ENCODE peak calls at places on chromosomes 6 and 20, in four cellular contexts. J is heart left ventricle, R is HepG2, L is uterus. K is an unnamed sample. For H3K4me1, the result is how much of the 10 kb centered on the place peaks cover.

GRCh38 chr20:20734475-20734948 is 22.1 kb upstream of the RALGAPA2 start:
- DNase-seq in J (no peak), R (no peak), L (no peak), K (no peak)

GRCh38 chr6:67467341-67467740 is 1167.7 kb upstream of the ADGRB3 start:
- DNase-seq in J (no peak), R (no peak), L (no peak), K (no peak)

GRCh38 chr20:43949741-43950618 is 35.3 kb downstream of the TOX2 start:
- DNase-seq in J (peak), R (no peak), L (no peak), K (no peak)

GRCh38 chr6:153625089-153625488 is 414.0 kb upstream of the OPRM1 start:
- DNase-seq in J (no peak), R (no peak), L (no peak), K (peak)

GRCh38 chr6:139099984-139100383 is 34.9 kb upstream of the HECA start:
- DNase-seq in J (no peak), R (no peak), L (no peak), K (no peak)

GRCh38 chr20:62957136-62958117 is 4.9 kb downstream of the SLC17A9 start:
- DNase-seq in J (no peak), R (no peak), L (no peak), K (no peak)

GRCh38 chr20:8082025-8082424 is 50.0 kb upstream of the PLCB1 start:
- DNase-seq in J (no peak), R (peak), L (no peak), K (no peak)

GRCh38 chr20:31923388-31924271 is 28.2 kb downstream of the PDRG1 start:
- DNase-seq in J (no peak), R (no peak), L (no peak), K (no peak)

GRCh38 chr6:150830409-150831165 is 34.9 kb upstream of the MTHFD1L start:
- DNase-seq in J (no peak), R (no peak), L (no peak), K (no peak)

GRCh38 chr6:112269165-112269564 is 14.8 kb upstream of the LAMA4 start:
- DNase-seq in J (peak), R (no peak), L (peak), K (no peak)

GRCh38 chr6:136720045-136720760 is 72.1 kb downstream of the MAP3K5 start:
- DNase-seq in J (no peak), R (no peak), L (no peak), K (no peak)

GRCh38 chr20:47204746-47205122 is 151.8 kb downstream of the ZMYND8 start:
- DNase-seq in J (no peak), R (no peak), L (no peak), K (no peak)

GRCh38 chr20:64228751-64229518 is 26.6 kb upstream of the PCMTD2 start:
- DNase-seq in J (no peak), R (no peak), L (no peak), K (no peak)

GRCh38 chr20:34979366-34980153 is 23.9 kb downstream of the MYH7B start:
- DNase-seq in J (peak), R (no peak), L (no peak), K (no peak)

GRCh38 chr6:108872001-108872974 is 24.1 kb downstream of the ARMC2 start:
- DNase-seq in J (no peak), R (no peak), L (no peak), K (peak)

GRCh38 chr20:3687655-3688054 is 5.8 kb upstream of the ADAM33 start:
- DNase-seq in J (no peak), R (peak), L (peak), K (no peak)

GRCh38 chr6:151412905-151413304 is 21.5 kb upstream of the ZBTB2 start:
- DNase-seq in J (no peak), R (no peak), L (no peak), K (no peak)

GRCh38 chr6:17002123-17002522 is 99.7 kb upstream of the STMND1 start:
- DNase-seq in J (no peak), R (no peak), L (no peak), K (no peak)

GRCh38 chr6:20688710-20689500 is 154.6 kb downstream of the CDKAL1 start:
- DNase-seq in J (no peak), R (no peak), L (no peak), K (no peak)

GRCh38 chr6:166582258-166582657 is 4.2 kb downstream of the RAMACL start:
- DNase-seq in J (no peak), R (no peak), L (no peak), K (no peak)

GRCh38 chr6:43174263-43175112 is 3.4 kb downstream of the SRF start:
- DNase-seq in J (peak), R (peak), L (peak), K (peak)

GRCh38 chr6:90168693-90169131 is 127.9 kb downstream of the BACH2 start:
- DNase-seq in J (no peak), R (no peak), L (no peak), K (no peak)

GRCh38 chr20:5737619-5737953 is 12.6 kb upstream of the SHLD1 start:
- DNase-seq in J (no peak), R (no peak), L (no peak), K (no peak)

GRCh38 chr6:10554826-10555225 is 33.7 kb downstream of the GCNT2 start:
- DNase-seq in J (no peak), R (no peak), L (no peak), K (no peak)

GRCh38 chr6:137654365-137654981 is 160.3 kb upstream of the OLIG3 start:
- DNase-seq in J (no peak), R (no peak), L (no peak), K (no peak)

GRCh38 chr6:116289876-116290275 is 10.1 kb upstream of the TSPYL1 start:
- DNase-seq in J (no peak), R (no peak), L (no peak), K (no peak)

GRCh38 chr6:85348643-85349042 is 101.2 kb upstream of the NT5E start:
- DNase-seq in J (no peak), R (no peak), L (no peak), K (no peak)

GRCh38 chr6:15148356-15149058 is 97.4 kb upstream of the JARID2 start:
- DNase-seq in J (no peak), R (peak), L (no peak), K (no peak)

GRCh38 chr6:113767985-113768384 is 89.2 kb upstream of the MARCKS start:
- DNase-seq in J (no peak), R (no peak), L (no peak), K (no peak)

GRCh38 chr6:167689278-167689677 is 137.4 kb upstream of the AFDN start:
- DNase-seq in J (no peak), R (no peak), L (no peak), K (no peak)

GRCh38 chr6:167819640-167820039 is 7.1 kb upstream of the AFDN start:
- DNase-seq in J (no peak), R (no peak), L (no peak), K (no peak)

GRCh38 chr20:59775221-59776055 is 158.0 kb downstream of the SYCP2 start:
- DNase-seq in J (peak), R (no peak), L (no peak), K (no peak)

DNA sequence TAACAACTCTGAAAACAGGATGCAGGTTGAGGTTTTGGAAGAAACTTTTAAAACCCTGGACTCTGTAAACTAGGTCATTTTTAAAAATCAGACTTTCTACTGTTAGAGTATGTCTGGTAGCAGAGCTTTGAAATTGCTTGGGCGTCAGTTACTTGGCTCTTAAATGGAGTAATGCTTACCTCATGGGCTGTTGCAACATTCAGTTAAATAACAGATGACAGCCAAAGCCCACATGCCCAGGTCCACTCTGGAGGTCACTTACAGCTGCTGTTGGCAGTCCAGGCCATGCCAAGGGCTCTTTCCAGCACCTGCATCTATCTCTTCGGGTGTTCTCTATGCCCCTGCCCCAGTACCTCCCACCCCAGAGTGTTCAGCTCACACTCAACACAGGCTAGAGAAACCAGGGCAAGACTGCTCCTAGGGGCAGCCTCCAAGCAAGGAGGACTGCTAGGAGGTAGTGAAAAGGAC is 96.4 kb downstream of the BANF2 start:
- DNase-seq in J (peak), R (peak), L (peak), K (peak)
- TF ChIP-seq POLR2A in J (no peak), R (no peak), L (no peak), K (no peak)

DNA sequence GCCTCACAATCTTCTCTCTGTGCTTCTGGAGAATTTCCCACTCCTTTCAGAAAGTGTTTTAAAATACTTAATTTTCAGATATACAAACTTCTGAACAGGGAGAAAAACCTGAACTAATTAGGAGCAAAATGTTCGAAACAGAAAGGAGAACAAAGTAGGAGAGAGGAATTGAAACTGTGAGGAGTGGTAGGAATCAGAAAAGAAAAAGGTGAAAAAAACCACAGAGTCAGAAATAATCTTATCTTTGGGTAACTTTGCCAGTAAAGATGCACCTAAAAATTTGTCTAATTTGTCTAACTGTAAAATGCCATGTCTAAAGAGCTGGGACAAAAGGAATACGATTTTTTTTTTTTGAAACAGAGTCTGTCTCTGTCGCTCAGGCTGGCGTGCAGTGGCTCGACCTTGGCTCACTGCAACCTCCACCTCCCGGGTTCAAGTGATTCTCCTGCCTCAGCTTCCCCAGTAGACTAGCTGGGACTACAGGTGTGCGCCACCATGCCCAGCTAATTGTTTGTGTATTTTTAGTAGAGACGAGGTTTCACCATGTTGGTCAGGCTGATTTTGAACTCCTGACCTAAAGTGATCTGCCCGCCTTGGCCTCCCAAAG is 4.7 kb upstream of the RIPOR2 start:
- DNase-seq in J (no peak), R (no peak), L (no peak), K (no peak)
- H3K4me1 ChIP-seq in J (under half), R (under half), L (under half), K (under half)

DNA sequence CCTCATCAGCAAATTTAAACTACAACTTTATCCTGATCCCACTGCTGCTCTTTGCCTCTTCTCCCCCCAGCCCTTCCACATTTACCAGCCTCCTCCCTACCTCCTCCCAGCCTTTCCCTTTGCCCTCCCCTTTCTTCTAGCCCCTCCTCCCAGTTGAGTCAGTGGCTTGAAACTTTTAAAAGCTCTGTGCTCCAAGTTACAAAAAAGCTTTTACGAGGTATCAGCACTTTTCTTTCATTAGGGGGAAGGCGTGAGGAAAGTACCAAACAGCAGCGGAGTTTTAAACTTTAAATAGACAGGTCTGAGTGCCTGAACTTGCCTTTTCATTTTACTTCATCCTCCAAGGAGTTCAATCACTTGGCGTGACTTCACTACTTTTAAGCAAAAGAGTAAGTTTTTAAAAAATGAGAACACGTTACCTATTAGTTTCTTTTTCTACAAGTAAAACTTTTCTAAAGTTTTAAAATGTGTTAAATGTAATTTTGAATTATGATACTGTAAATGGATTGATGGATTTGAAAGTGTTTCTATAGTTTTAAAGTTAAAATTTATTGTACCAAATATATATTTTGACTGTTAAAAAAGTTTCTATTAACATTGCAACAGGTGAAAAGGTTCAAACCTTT is at the start of gene GJA1:
- DNase-seq in J (peak), R (no peak), L (peak), K (no peak)
- TF ChIP-seq POLR2A in J (peak), R (no peak), L (peak), K (peak)

GRCh38 chr6:44189257-44189656 is 27.5 kb upstream of the MYMX start:
- DNase-seq in J (no peak), R (no peak), L (no peak), K (no peak)
- H3K4me1 ChIP-seq in J (under half), R (half or more), L (under half), K (under half)

K was measured in body of pancreas.